ENCODE peak calls at places on chromosomes 11 and 22, in four cellular contexts. H, A, X and G are unnamed samples.

GRCh38 chr22:20268350-20269012 is 363 bp upstream of the RTN4R start:
- DNase-seq in H (peak), A (peak), X (peak), G (peak)

GRCh38 chr11:15289718-15290117 is 175.0 kb downstream of the INSC start:
- DNase-seq in H (no peak), A (no peak), X (no peak), G (no peak)

GRCh38 chr11:115665345-115665901 is 161.2 kb upstream of the CADM1 start:
- DNase-seq in H (peak), A (no peak), X (no peak), G (no peak)

GRCh38 chr22:23498811-23499798 is 81.0 kb downstream of the IGLL1 start:
- DNase-seq in H (no peak), A (no peak), X (peak), G (no peak)

GRCh38 chr11:126929186-126930085 is 71.1 kb downstream of the KIRREL3 start:
- DNase-seq in H (no peak), A (peak), X (no peak), G (no peak)

GRCh38 chr22:28171135-28171534 is 252.1 kb upstream of the PITPNB start:
- DNase-seq in H (no peak), A (no peak), X (no peak), G (no peak)

GRCh38 chr11:6926208-6927029 is at the start of gene ZNF215:
- DNase-seq in H (peak), A (peak), X (peak), G (peak)

GRCh38 chr11:123351375-123351774 is 78.7 kb upstream of the GRAMD1B start:
- DNase-seq in H (peak), A (no peak), X (peak), G (peak)

GRCh38 chr11:128302425-128303186 is 284.8 kb downstream of the ETS1 start:
- DNase-seq in H (no peak), A (no peak), X (no peak), G (peak)

GRCh38 chr22:45608763-45609180 is 62.9 kb upstream of the ATXN10 start:
- DNase-seq in H (no peak), A (peak), X (no peak), G (no peak)

GRCh38 chr11:36388086-36388485 is 92.0 kb downstream of the PRR5L start:
- DNase-seq in H (no peak), A (no peak), X (no peak), G (no peak)

GRCh38 chr11:119709638-119710346 is 19.2 kb downstream of the NECTIN1 start:
- DNase-seq in H (peak), A (peak), X (no peak), G (peak)

GRCh38 chr22:46696225-46696518 is 41.9 kb downstream of the CERK start:
- DNase-seq in H (no peak), A (no peak), X (no peak), G (no peak)

GRCh38 chr11:3641701-3642070 is at the start of gene ART5:
- DNase-seq in H (no peak), A (no peak), X (no peak), G (no peak)

GRCh38 chr11:26134481-26135355 is 197.2 kb upstream of the ANO3 start:
- DNase-seq in H (peak), A (peak), X (no peak), G (peak)

GRCh38 chr22:46881373-46882118 is 119.1 kb downstream of the TBC1D22A start:
- DNase-seq in H (no peak), A (peak), X (no peak), G (no peak)

GRCh38 chr11:7278314-7278917 is 26.7 kb downstream of the SYT9 start:
- DNase-seq in H (peak), A (peak), X (no peak), G (peak)

GRCh38 chr11:10696797-10697620 is 3.5 kb upstream of the IRAG1 start:
- DNase-seq in H (no peak), A (no peak), X (no peak), G (no peak)

GRCh38 chr11:44304091-44305084 is 5.6 kb downstream of the ALX4 start:
- DNase-seq in H (peak), A (no peak), X (peak), G (peak)

GRCh38 chr11:19933801-19934488 is 221.3 kb downstream of the NAV2 start:
- DNase-seq in H (no peak), A (no peak), X (no peak), G (no peak)

GRCh38 chr11:19933132-19933735 is 220.6 kb downstream of the NAV2 start:
- DNase-seq in H (no peak), A (no peak), X (no peak), G (no peak)

GRCh38 chr11:19929655-19930054 is 217.0 kb downstream of the NAV2 start:
- DNase-seq in H (no peak), A (peak), X (no peak), G (no peak)

GRCh38 chr11:19931141-19931767 is 218.6 kb downstream of the NAV2 start:
- DNase-seq in H (no peak), A (no peak), X (no peak), G (no peak)

DNA sequence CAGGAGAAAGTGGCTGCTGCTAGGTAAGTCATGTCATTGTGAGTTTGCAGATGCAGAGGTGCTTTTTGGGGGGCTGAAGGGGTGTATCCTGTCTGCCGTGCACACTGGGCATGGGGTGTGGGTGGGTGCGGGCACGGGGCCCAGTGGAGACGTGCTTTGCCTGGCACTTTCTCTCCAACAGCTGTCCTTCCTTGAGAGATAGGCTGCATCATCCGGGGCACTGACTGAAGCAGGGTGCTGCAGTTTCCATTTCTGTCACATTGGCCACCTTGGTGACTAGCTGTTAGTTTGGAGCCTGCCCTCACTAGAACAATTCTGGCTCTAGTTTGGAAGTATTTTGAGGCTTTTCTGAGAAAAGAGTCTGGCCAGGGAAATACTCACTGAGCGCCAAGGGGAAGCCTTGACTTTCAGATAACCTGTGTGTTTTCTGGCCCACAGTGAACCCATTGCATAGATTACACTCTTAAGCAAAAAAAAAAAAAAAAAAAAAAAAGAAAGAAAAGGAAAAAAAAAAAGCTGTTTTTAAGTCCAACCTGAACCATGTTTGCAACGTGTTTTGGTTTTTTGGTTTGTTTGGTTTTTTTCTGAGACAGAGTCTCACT is 219.2 kb downstream of the NAV2 start:
- DNase-seq in H (no peak), A (no peak), X (no peak), G (no peak)
- H3K18ac ChIP-seq in H (no peak), A (no peak), X (no peak), G (no peak)

GRCh38 chr22:30453731-30454510 is 17.9 kb downstream of the SEC14L3 start:
- DNase-seq in H (no peak), A (no peak), X (no peak), G (peak)
- H3K56ac ChIP-seq in H (no peak), A (no peak), X (no peak), G (no peak)

DNA sequence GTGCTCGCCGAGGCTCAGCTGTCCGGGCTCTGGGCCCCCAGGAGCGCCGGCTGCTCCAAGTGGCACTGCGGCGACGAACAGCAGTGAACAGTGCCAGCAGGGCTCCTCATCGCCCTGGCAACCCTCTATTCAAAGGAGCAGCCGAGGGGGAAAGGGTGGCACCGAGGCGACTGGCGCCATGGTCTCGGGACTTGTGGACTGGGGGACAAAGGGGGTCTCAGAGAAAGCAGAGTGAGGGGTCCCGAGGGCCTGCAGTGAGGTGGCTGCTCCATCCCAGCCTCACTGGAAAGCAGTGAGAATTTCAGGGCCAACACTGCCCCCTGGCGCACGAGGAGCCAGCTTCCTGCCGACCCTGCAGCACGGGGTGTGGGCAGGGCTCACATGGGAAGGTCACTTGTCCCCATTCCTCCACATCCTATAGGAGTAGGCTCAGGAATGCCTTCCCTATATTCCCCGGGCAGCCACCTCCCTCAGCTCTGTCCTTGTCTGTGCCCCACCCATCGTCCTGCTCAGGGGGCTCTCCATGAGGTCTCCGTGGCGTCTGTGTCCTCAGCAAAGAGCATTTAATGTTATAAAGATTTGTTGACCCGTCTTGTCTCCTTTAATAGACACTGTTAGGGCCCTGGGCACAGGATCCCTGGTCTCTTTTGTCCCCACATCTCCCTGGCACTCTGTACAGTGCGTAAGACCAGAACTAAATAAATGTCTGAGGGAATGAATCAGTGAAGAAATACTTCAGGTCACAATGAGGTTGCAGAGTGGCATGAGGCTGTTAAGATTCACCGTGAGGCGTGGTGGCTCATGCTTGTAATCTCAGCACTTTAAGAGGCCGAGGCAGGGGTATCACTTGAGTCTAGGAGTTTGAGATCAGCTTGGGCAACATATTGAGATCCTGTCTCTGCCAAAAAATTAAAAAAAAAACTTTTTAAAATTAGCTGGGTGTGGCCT is 26.4 kb downstream of the LRFN4 start:
- DNase-seq in H (peak), A (peak), X (peak), G (peak)
- H3K18ac ChIP-seq in H (no peak), A (peak), X (no peak), G (no peak)

GRCh38 chr11:78696177-78696576 is 121.5 kb upstream of the NARS2 start:
- DNase-seq in H (no peak), A (no peak), X (no peak), G (no peak)
- H3K56ac ChIP-seq in H (no peak), A (no peak), X (no peak), G (no peak)

GRCh38 chr22:31443516-31443915 is 44.1 kb downstream of the DRG1 start:
- DNase-seq in H (no peak), A (no peak), X (no peak), G (no peak)

GRCh38 chr22:31446767-31447166 is 42.9 kb downstream of the EIF4ENIF1 start:
- DNase-seq in H (no peak), A (no peak), X (no peak), G (no peak)

GRCh38 chr22:31447337-31447736 is 42.3 kb downstream of the EIF4ENIF1 start:
- DNase-seq in H (no peak), A (no peak), X (no peak), G (no peak)

GRCh38 chr22:31446208-31446607 is 43.4 kb downstream of the EIF4ENIF1 start:
- DNase-seq in H (no peak), A (no peak), X (no peak), G (no peak)

DNA sequence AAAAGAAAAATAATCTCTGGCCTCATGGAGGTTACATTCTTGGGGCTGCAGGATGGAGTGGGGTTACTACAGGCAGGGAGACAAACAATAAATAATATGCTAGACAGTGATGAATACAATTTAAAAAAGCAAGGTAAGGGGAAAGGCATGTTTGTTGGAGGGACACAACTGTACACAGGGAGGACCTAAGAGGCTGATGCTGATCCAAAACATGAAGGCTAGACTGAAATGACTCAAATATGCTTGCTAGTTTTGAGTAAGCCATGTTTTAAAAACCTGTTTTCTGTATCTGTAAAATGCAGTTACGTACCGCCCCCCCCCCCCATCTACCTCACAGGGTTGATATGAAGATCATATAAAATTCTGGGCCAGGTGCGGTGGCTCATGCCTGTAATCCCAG is 44.0 kb downstream of the EIF4ENIF1 start:
- DNase-seq in H (no peak), A (no peak), X (no peak), G (no peak)
- H3K18ac ChIP-seq in H (no peak), A (no peak), X (no peak), G (no peak)

DNA sequence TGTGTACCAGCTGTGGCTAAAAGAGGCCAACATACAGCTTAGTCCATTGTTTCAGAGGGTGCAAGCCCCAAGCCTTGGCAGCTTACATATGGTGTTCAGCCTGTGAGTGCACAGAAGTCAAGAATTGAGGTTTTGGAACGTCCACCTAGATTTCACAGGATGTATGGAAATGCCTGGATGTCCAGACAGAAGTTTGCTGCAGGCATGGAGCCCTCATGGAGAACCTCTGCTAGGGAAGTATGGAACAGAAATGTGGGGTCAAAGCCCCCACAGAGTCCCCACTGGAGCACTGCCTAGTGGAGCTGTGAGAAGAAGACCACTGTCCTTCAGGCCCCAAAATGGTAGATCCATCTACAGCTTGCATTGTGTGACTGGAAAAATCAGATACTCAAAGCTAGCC is 42.2 kb upstream of the PTH start:
- DNase-seq in H (no peak), A (no peak), X (no peak), G (no peak)
- H3K56ac ChIP-seq in H (no peak), A (no peak), X (no peak), G (no peak)

GRCh38 chr11:110311783-110312578 is 15.6 kb upstream of the RDX start:
- DNase-seq in H (no peak), A (peak), X (no peak), G (no peak)

GRCh38 chr11:110308071-110308470 is 11.7 kb upstream of the RDX start:
- DNase-seq in H (no peak), A (no peak), X (no peak), G (peak)

GRCh38 chr11:110314366-110315095 is 18.1 kb upstream of the RDX start:
- DNase-seq in H (no peak), A (no peak), X (no peak), G (no peak)

GRCh38 chr11:110317516-110317932 is 21.1 kb upstream of the RDX start:
- DNase-seq in H (no peak), A (peak), X (no peak), G (peak)

DNA sequence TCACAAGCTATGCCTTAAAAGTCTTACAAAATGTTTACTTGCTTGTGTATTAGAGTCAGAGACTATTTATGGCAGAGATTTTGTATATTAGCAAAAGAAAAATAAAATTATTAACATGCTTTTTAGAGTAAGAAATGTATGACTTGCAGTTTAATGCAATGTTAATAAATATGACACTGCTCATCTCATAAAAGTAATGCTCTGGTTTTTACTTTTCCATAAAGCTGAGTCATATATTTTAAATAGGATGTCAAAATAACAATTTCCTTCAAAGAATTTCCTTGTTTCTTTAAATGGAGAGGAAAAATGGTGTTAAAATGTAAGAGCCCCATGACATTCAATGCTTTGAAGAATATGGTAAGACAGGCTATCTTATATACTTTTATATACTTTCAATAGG is 16.3 kb upstream of the RDX start:
- DNase-seq in H (no peak), A (no peak), X (no peak), G (no peak)
- H3K18ac ChIP-seq in H (no peak), A (no peak), X (no peak), G (no peak)

GRCh38 chr22:25814685-25815084 is 72.7 kb downstream of the MYO18B start:
- DNase-seq in H (no peak), A (no peak), X (no peak), G (no peak)

GRCh38 chr22:25817092-25817943 is 75.3 kb downstream of the MYO18B start:
- DNase-seq in H (no peak), A (no peak), X (no peak), G (no peak)

GRCh38 chr22:25816522-25817059 is 74.6 kb downstream of the MYO18B start:
- DNase-seq in H (no peak), A (no peak), X (no peak), G (no peak)

GRCh38 chr22:25818541-25818940 is 76.6 kb downstream of the MYO18B start:
- DNase-seq in H (no peak), A (no peak), X (no peak), G (no peak)

DNA sequence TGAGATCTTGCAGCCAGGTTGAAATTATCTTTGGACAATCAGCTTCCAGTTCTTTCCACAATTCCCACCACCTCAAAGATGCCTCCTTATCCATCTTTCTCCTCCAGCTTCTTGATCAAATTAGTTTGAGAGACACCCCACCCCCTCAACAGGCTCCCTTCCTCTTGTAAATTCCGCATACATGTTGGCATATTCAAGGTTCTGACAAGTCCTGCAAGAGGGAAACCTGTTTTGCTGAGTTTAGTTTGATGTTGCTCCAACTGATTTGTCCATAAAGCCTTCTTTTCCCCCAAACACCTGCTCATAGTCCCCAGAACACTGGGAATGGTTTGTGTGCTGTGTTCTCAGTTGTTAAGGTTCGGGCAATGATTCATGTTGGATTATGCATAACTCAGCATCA is 73.6 kb downstream of the MYO18B start:
- DNase-seq in H (no peak), A (no peak), X (no peak), G (no peak)
- H3K56ac ChIP-seq in H (no peak), A (no peak), X (no peak), G (no peak)

DNA sequence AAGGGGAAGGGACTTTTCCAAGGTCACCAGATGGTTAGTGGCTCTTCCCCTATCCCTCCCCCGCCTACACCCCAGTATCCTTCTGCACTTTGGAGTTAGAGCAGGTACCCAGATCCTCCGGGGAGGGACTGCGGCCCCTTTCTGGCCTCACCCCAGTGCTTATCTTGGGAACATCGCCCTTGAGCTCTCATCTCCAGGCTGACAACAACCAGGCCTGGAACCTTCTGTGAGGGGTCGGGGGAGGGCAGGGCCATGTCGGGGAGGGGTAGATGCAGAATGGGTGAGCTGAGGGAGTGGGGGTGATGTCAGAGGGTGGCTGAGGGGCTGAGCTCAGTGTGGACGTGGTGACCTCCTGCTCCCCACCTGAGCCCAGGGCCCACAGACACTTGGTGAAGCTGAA is 7.5 kb upstream of the NAALADL1 start:
- DNase-seq in H (no peak), A (no peak), X (no peak), G (no peak)
- H3K18ac ChIP-seq in H (peak), A (no peak), X (peak), G (no peak)